ENCODE peak calls at places on chromosomes 5 and 9, in six cellular contexts. F, M, Q, G, R and C are unnamed samples.

GRCh38 chr5:3288325-3288724 is 307.3 kb upstream of the IRX1 start:
- DNase-seq in Q (no peak), R (no peak), F (no peak), G (no peak), M (no peak), C (no peak)

GRCh38 chr9:101027733-101028345 is 688 bp upstream of the PLPPR1 start:
- DNase-seq in R (no peak), G (no peak), M (no peak), Q (no peak), F (peak), C (no peak)

GRCh38 chr5:169176686-169177430 is 124.1 kb downstream of the SLIT3 start:
- DNase-seq in G (no peak), R (no peak), F (no peak), M (no peak), Q (no peak), C (no peak)

GRCh38 chr9:21904776-21905175 is 89.4 kb downstream of the CDKN2A start:
- DNase-seq in G (no peak), Q (no peak), R (no peak), F (no peak), M (no peak), C (peak)

GRCh38 chr5:134547579-134547978 is 22.1 kb downstream of the JADE2 start:
- DNase-seq in Q (no peak), G (no peak), M (no peak), R (no peak), F (no peak), C (peak)

GRCh38 chr5:101424530-101425175 is 521.6 kb upstream of the ST8SIA4 start:
- DNase-seq in Q (no peak), F (no peak), M (no peak), G (no peak), R (no peak), C (no peak)

GRCh38 chr9:132245465-132245864 is 83.6 kb downstream of the NTNG2 start:
- DNase-seq in M (no peak), Q (no peak), R (no peak), F (no peak), G (no peak), C (no peak)

GRCh38 chr9:129145841-129146292 is 32.2 kb downstream of the IER5L start:
- DNase-seq in F (peak), G (no peak), Q (no peak), R (no peak), M (no peak), C (peak)

GRCh38 chr5:39256472-39256871 is 37.1 kb upstream of the FYB1 start:
- DNase-seq in G (no peak), R (peak), M (no peak), F (no peak), Q (no peak), C (peak)

GRCh38 chr5:84382363-84383295 is 2.1 kb downstream of the EDIL3 start:
- DNase-seq in R (no peak), G (no peak), M (no peak), Q (peak), F (peak), C (peak)

GRCh38 chr9:130659699-130660248 is 4.6 kb upstream of the PRDM12 start:
- DNase-seq in M (no peak), R (no peak), Q (no peak), G (no peak), F (no peak), C (no peak)

GRCh38 chr5:110681109-110681508 is 45.4 kb downstream of the TMEM232 start:
- DNase-seq in Q (no peak), G (no peak), F (no peak), M (no peak), R (no peak), C (no peak)

GRCh38 chr9:95077053-95077765 is 240.3 kb downstream of the FANCC start:
- DNase-seq in F (no peak), R (no peak), M (no peak), Q (peak), G (no peak), C (no peak)

GRCh38 chr5:174145821-174146220 is 100.3 kb downstream of the NSG2 start:
- DNase-seq in R (no peak), M (peak), G (no peak), F (peak), Q (peak), C (no peak)

GRCh38 chr5:3010953-3011763 is 259.7 kb upstream of the IRX2 start:
- DNase-seq in R (no peak), G (no peak), F (no peak), Q (no peak), M (no peak), C (no peak)